ENCODE peak calls at places on chromosomes 13 and 19, in five cellular contexts. Z is tibial nerve, J is testis, V is aorta, H is GM23248. R is an unnamed sample. For H3K4me1, the result is how much of the 10 kb centered on the place peaks cover.

GRCh38 chr13:106362637-106363036 is 172.8 kb downstream of the EFNB2 start:
- DNase-seq in Z (no peak), J (no peak), V (no peak), H (no peak), R (no peak)

GRCh38 chr13:27481766-27482165 is 31.4 kb upstream of the MTIF3 start:
- DNase-seq in Z (no peak), J (peak), V (no peak), H (peak), R (peak)

GRCh38 chr13:51785592-51786424 is 18.2 kb downstream of the DHRS12 start:
- DNase-seq in Z (no peak), J (peak), V (peak), H (peak), R (peak)

GRCh38 chr13:29402168-29402621 is 193.3 kb downstream of the SLC7A1 start:
- DNase-seq in Z (no peak), J (no peak), V (no peak), H (no peak), R (no peak)

GRCh38 chr13:90230311-90230710 is 1117.2 kb upstream of the MIR17HG start:
- DNase-seq in Z (no peak), J (no peak), V (peak), H (no peak), R (no peak)

GRCh38 chr13:113875429-113875815 is 11.5 kb upstream of the GAS6 start:
- DNase-seq in Z (no peak), J (no peak), V (no peak), H (no peak), R (no peak)

GRCh38 chr13:31908696-31909386 is 122.7 kb upstream of the FRY start:
- DNase-seq in Z (no peak), J (no peak), V (no peak), H (peak), R (no peak)

GRCh38 chr19:23991170-23991569 is 76.5 kb downstream of the ZNF726 start:
- DNase-seq in Z (no peak), J (no peak), V (no peak), H (no peak), R (no peak)

GRCh38 chr13:99285432-99286182 is 21.6 kb downstream of the GPR183 start:
- DNase-seq in Z (no peak), J (peak), V (no peak), H (no peak), R (no peak)

GRCh38 chr19:37977992-37978391 is 71.0 kb downstream of the SIPA1L3 start:
- DNase-seq in Z (no peak), J (no peak), V (peak), H (peak), R (no peak)

GRCh38 chr13:23808803-23809202 is 80.4 kb downstream of the MIPEP start:
- DNase-seq in Z (no peak), J (no peak), V (no peak), H (no peak), R (no peak)

GRCh38 chr19:13122275-13122878 is 4.3 kb downstream of the NACC1 start:
- DNase-seq in Z (no peak), J (no peak), V (no peak), H (no peak), R (no peak)

GRCh38 chr13:27556109-27556508 is 64.2 kb downstream of the LNX2 start:
- DNase-seq in Z (no peak), J (no peak), V (no peak), H (peak), R (no peak)

GRCh38 chr13:20525601-20526544 is at the start of gene CRYL1:
- DNase-seq in Z (peak), J (peak), V (peak), H (peak), R (peak)

GRCh38 chr13:19863323-19864017 is at the start of gene ZMYM5:
- DNase-seq in Z (peak), J (peak), V (peak), H (peak), R (peak)

GRCh38 chr13:99380921-99381645 is 73.9 kb upstream of the GPR183 start:
- DNase-seq in Z (no peak), J (no peak), V (no peak), H (no peak), R (no peak)

GRCh38 chr19:54096642-54097106 is 3.9 kb downstream of the OSCAR start:
- DNase-seq in Z (no peak), J (peak), V (peak), H (peak), R (no peak)

GRCh38 chr19:33750587-33751385 is 45.9 kb upstream of the KCTD15 start:
- DNase-seq in Z (no peak), J (no peak), V (peak), H (no peak), R (peak)

GRCh38 chr13:40665061-40665753 is 1.2 kb downstream of the FOXO1 start:
- DNase-seq in Z (no peak), J (peak), V (peak), H (peak), R (peak)

GRCh38 chr13:50006426-50007135 is 8.7 kb upstream of the KCNRG start:
- DNase-seq in Z (no peak), J (no peak), V (no peak), H (peak), R (no peak)

GRCh38 chr19:22052644-22053013 is 345 bp downstream of the ZNF257 start:
- DNase-seq in Z (no peak), J (peak), V (no peak), H (peak), R (no peak)

GRCh38 chr19:39112338-39112890 is 13.2 kb upstream of the PAK4 start:
- DNase-seq in Z (no peak), J (no peak), V (no peak), H (peak), R (no peak)

GRCh38 chr19:6707011-6707657 is 13.3 kb downstream of the C3 start:
- DNase-seq in Z (no peak), J (no peak), V (peak), H (no peak), R (no peak)

GRCh38 chr13:50526771-50527567 is 316.5 kb downstream of the DLEU7 start:
- DNase-seq in Z (no peak), J (no peak), V (no peak), H (no peak), R (peak)

GRCh38 chr19:40466219-40467006 is at the start of gene SPTBN4:
- DNase-seq in Z (peak), J (peak), V (peak), H (peak), R (no peak)

GRCh38 chr13:80168089-80168850 is 172.7 kb downstream of the SPRY2 start:
- DNase-seq in Z (no peak), J (no peak), V (no peak), H (peak), R (peak)

GRCh38 chr19:58021541-58022282 is 12.1 kb upstream of the ZSCAN1 start:
- DNase-seq in Z (no peak), J (peak), V (peak), H (peak), R (peak)

GRCh38 chr19:14554382-14554812 is 17.5 kb downstream of the NDUFB7 start:
- DNase-seq in Z (no peak), J (peak), V (no peak), H (no peak), R (no peak)

GRCh38 chr19:1942934-1943555 is 2.1 kb downstream of the CSNK1G2 start:
- DNase-seq in Z (no peak), J (no peak), V (no peak), H (peak), R (no peak)

GRCh38 chr19:48756686-48757085 is 1.4 kb downstream of the FGF21 start:
- DNase-seq in Z (no peak), J (no peak), V (no peak), H (no peak), R (no peak)

GRCh38 chr13:100274942-100275506 is 186.1 kb downstream of the PCCA start:
- DNase-seq in Z (no peak), J (no peak), V (no peak), H (no peak), R (no peak)

GRCh38 chr13:97191615-97192014 is 30.5 kb upstream of the MBNL2 start:
- DNase-seq in Z (no peak), J (no peak), V (no peak), H (no peak), R (no peak)

GRCh38 chr13:108807841-108808240 is 178.4 kb downstream of the MYO16 start:
- DNase-seq in Z (no peak), J (no peak), V (no peak), H (no peak), R (no peak)

DNA sequence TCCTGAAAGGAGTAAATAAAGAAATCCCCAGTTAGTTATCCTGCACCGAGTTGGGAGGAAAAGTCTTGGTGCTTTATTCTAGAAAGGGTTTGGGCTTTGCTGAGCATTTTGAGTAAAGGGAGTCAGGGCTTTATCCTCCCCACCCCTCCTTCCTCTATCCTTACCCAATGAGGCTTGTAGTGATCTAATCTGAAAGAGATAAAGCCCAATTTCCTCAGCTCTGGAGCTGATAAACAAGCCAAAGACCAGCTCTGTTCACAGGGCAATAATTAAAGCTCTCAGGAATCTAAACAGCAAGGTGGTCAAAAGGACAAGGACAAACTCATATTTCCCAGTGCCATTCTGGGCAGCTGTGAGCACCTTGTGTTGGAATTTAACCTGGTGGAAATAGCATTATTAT is 188.9 kb upstream of the TSC22D1 start:
- DNase-seq in Z (no peak), J (no peak), V (no peak), H (no peak), R (no peak)
- H3K4me1 ChIP-seq in Z (under half), J (under half), V (under half), H (under half), R (under half)

GRCh38 chr13:76745246-76746200 is 140.7 kb downstream of the KCTD12 start:
- DNase-seq in Z (no peak), J (no peak), V (no peak), H (no peak), R (no peak)
- H3K4me1 ChIP-seq in Z (under half), J (under half), V (under half), H (under half), R (under half)

DNA sequence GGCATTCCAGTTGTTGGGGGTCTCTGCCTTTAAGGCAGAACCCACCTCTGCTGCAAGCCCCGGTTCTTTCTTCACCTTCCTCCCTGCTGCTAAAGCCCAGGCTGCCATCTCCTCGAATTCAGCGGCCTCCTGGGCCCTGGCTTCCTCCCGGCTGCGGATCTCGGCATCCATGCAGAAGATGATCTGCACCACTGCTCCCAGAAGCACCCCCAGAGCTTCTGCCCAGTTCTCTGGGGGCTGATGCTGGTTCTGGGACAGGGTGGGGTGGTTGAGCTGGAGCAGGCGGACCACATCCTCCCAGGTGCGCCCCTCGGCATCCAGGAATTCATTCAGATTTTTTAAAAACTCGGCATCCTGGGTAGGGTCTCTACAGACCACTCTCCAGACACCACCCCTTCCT is 987 bp downstream of the PNMA8A start:
- DNase-seq in Z (no peak), J (no peak), V (peak), H (no peak), R (no peak)
- H3K4me1 ChIP-seq in Z (under half), J (under half), V (under half), H (under half), R (under half)

GRCh38 chr19:18833849-18834643 is 2.3 kb downstream of the UPF1 start:
- DNase-seq in Z (no peak), J (no peak), V (no peak), H (peak), R (no peak)
- H3K4me1 ChIP-seq in Z (under half), J (under half), V (under half), H (under half), R (under half)

R was measured in BE2C.